ENCODE peak calls at places on chromosomes 4 and X, in six cellular contexts. One of them, this sample, is unnamed.

GRCh38 chr4:40630335-40631021 is 814 bp upstream of the RBM47 start:
- DNase-seq in endothelial cell of umbilical vein: no peak
- DNase-seq in ELR: no peak
- DNase-seq in NAMALWA: peak
- DNase-seq in NCI-H345: no peak
- DNase-seq in brain microvascular endothelial cell: no peak
- DNase-seq in this sample: no peak

GRCh38 chr4:65046496-65047101 is 623.7 kb downstream of the EPHA5 start:
- DNase-seq in endothelial cell of umbilical vein: no peak
- DNase-seq in ELR: peak
- DNase-seq in NAMALWA: no peak
- DNase-seq in NCI-H345: no peak
- DNase-seq in brain microvascular endothelial cell: no peak
- DNase-seq in this sample: peak

GRCh38 chr4:4325321-4325720 is 35.3 kb downstream of the ZBTB49 start:
- DNase-seq in endothelial cell of umbilical vein: no peak
- DNase-seq in ELR: no peak
- DNase-seq in NAMALWA: no peak
- DNase-seq in NCI-H345: no peak
- DNase-seq in brain microvascular endothelial cell: no peak
- DNase-seq in this sample: no peak

GRCh38 chr4:26206339-26206738 is 114.5 kb upstream of the RBPJ start:
- DNase-seq in endothelial cell of umbilical vein: peak
- DNase-seq in ELR: no peak
- DNase-seq in NAMALWA: no peak
- DNase-seq in NCI-H345: no peak
- DNase-seq in brain microvascular endothelial cell: peak
- DNase-seq in this sample: no peak

GRCh38 chr4:95092762-95093161 is 335.0 kb downstream of the BMPR1B start:
- DNase-seq in endothelial cell of umbilical vein: peak
- DNase-seq in ELR: no peak
- DNase-seq in NAMALWA: no peak
- DNase-seq in NCI-H345: peak
- DNase-seq in brain microvascular endothelial cell: no peak
- DNase-seq in this sample: peak

GRCh38 chr4:153566751-153567150 is 100.6 kb downstream of the TMEM131L start:
- DNase-seq in endothelial cell of umbilical vein: no peak
- DNase-seq in ELR: no peak
- DNase-seq in NAMALWA: no peak
- DNase-seq in NCI-H345: no peak
- DNase-seq in brain microvascular endothelial cell: no peak
- DNase-seq in this sample: no peak

GRCh38 chr4:19776021-19776459 is 475.7 kb upstream of the SLIT2 start:
- DNase-seq in endothelial cell of umbilical vein: peak
- DNase-seq in ELR: peak
- DNase-seq in NAMALWA: no peak
- DNase-seq in NCI-H345: peak
- DNase-seq in brain microvascular endothelial cell: peak
- DNase-seq in this sample: no peak

GRCh38 chrX:79146552-79147390 is 2.3 kb downstream of the GPR174 start:
- DNase-seq in endothelial cell of umbilical vein: no peak
- DNase-seq in ELR: no peak
- DNase-seq in NAMALWA: peak
- DNase-seq in NCI-H345: no peak
- DNase-seq in brain microvascular endothelial cell: no peak
- DNase-seq in this sample: no peak

GRCh38 chr4:76212851-76213414 is 691 bp downstream of the SCARB2 start:
- DNase-seq in endothelial cell of umbilical vein: peak
- DNase-seq in ELR: peak
- DNase-seq in NAMALWA: peak
- DNase-seq in NCI-H345: no peak
- DNase-seq in brain microvascular endothelial cell: peak
- DNase-seq in this sample: peak

GRCh38 chrX:10619311-10620015 is 922 bp downstream of the MID1 start:
- DNase-seq in endothelial cell of umbilical vein: peak
- DNase-seq in ELR: no peak
- DNase-seq in NAMALWA: no peak
- DNase-seq in NCI-H345: no peak
- DNase-seq in brain microvascular endothelial cell: peak
- DNase-seq in this sample: no peak

GRCh38 chr4:48247142-48247877 is 22.3 kb downstream of the TEC start:
- DNase-seq in endothelial cell of umbilical vein: no peak
- DNase-seq in ELR: no peak
- DNase-seq in NAMALWA: no peak
- DNase-seq in NCI-H345: no peak
- DNase-seq in brain microvascular endothelial cell: no peak
- DNase-seq in this sample: no peak

GRCh38 chrX:3134316-3134715 is 93.0 kb downstream of the ARSF start:
- DNase-seq in endothelial cell of umbilical vein: no peak
- DNase-seq in ELR: no peak
- DNase-seq in NAMALWA: no peak
- DNase-seq in NCI-H345: no peak
- DNase-seq in brain microvascular endothelial cell: no peak
- DNase-seq in this sample: no peak

GRCh38 chr4:111806331-111806730 is 338.9 kb upstream of the FAM241A start:
- DNase-seq in endothelial cell of umbilical vein: no peak
- DNase-seq in ELR: peak
- DNase-seq in NAMALWA: peak
- DNase-seq in NCI-H345: no peak
- DNase-seq in brain microvascular endothelial cell: peak
- DNase-seq in this sample: no peak

GRCh38 chr4:119286377-119287002 is 35.4 kb downstream of the FABP2 start:
- DNase-seq in endothelial cell of umbilical vein: peak
- DNase-seq in ELR: peak
- DNase-seq in NAMALWA: peak
- DNase-seq in NCI-H345: no peak
- DNase-seq in brain microvascular endothelial cell: peak
- DNase-seq in this sample: no peak

GRCh38 chr4:37157403-37158167 is 87.0 kb upstream of the NWD2 start:
- DNase-seq in endothelial cell of umbilical vein: no peak
- DNase-seq in ELR: no peak
- DNase-seq in NAMALWA: no peak
- DNase-seq in NCI-H345: no peak
- DNase-seq in brain microvascular endothelial cell: no peak
- DNase-seq in this sample: no peak

GRCh38 chr4:75511841-75512240 is 2.4 kb downstream of the RCHY1 start:
- DNase-seq in endothelial cell of umbilical vein: no peak
- DNase-seq in ELR: no peak
- DNase-seq in NAMALWA: no peak
- DNase-seq in NCI-H345: no peak
- DNase-seq in brain microvascular endothelial cell: no peak
- DNase-seq in this sample: no peak

GRCh38 chr4:184599492-184600135 is 49.6 kb downstream of the CASP3 start:
- DNase-seq in endothelial cell of umbilical vein: no peak
- DNase-seq in ELR: peak
- DNase-seq in NAMALWA: no peak
- DNase-seq in NCI-H345: no peak
- DNase-seq in brain microvascular endothelial cell: peak
- DNase-seq in this sample: no peak

GRCh38 chr4:188110741-188111458 is 1.5 kb upstream of the TRIML2 start:
- DNase-seq in endothelial cell of umbilical vein: no peak
- DNase-seq in ELR: peak
- DNase-seq in NAMALWA: no peak
- DNase-seq in NCI-H345: no peak
- DNase-seq in brain microvascular endothelial cell: peak
- DNase-seq in this sample: no peak

GRCh38 chrX:32877592-32877991 is 333.8 kb downstream of the DMD start:
- DNase-seq in endothelial cell of umbilical vein: no peak
- DNase-seq in ELR: no peak
- DNase-seq in NAMALWA: no peak
- DNase-seq in NCI-H345: peak
- DNase-seq in brain microvascular endothelial cell: peak
- DNase-seq in this sample: no peak

GRCh38 chr4:154506253-154506652 is 14.7 kb upstream of the DCHS2 start:
- DNase-seq in endothelial cell of umbilical vein: peak
- DNase-seq in ELR: peak
- DNase-seq in NAMALWA: peak
- DNase-seq in NCI-H345: no peak
- DNase-seq in brain microvascular endothelial cell: peak
- DNase-seq in this sample: peak

GRCh38 chr4:75142377-75142776 is 209.5 kb downstream of the PARM1 start:
- DNase-seq in endothelial cell of umbilical vein: no peak
- DNase-seq in ELR: no peak
- DNase-seq in NAMALWA: no peak
- DNase-seq in NCI-H345: no peak
- DNase-seq in brain microvascular endothelial cell: peak
- DNase-seq in this sample: no peak

GRCh38 chr4:36771411-36772153 is 473.0 kb upstream of the NWD2 start:
- DNase-seq in endothelial cell of umbilical vein: no peak
- DNase-seq in ELR: no peak
- DNase-seq in NAMALWA: no peak
- DNase-seq in NCI-H345: peak
- DNase-seq in brain microvascular endothelial cell: no peak
- DNase-seq in this sample: no peak

GRCh38 chr4:185820119-185821028 is 8.4 kb upstream of the SORBS2 start:
- DNase-seq in endothelial cell of umbilical vein: no peak
- DNase-seq in ELR: no peak
- DNase-seq in NAMALWA: no peak
- DNase-seq in NCI-H345: peak
- DNase-seq in brain microvascular endothelial cell: no peak
- DNase-seq in this sample: peak

GRCh38 chrX:105975382-105975781 is 63.1 kb downstream of the SERPINA7 start:
- DNase-seq in endothelial cell of umbilical vein: no peak
- DNase-seq in ELR: no peak
- DNase-seq in NAMALWA: peak
- DNase-seq in NCI-H345: no peak
- DNase-seq in brain microvascular endothelial cell: no peak
- DNase-seq in this sample: no peak

GRCh38 chr4:103306870-103307345 is 108.8 kb upstream of the CENPE start:
- DNase-seq in endothelial cell of umbilical vein: no peak
- DNase-seq in ELR: peak
- DNase-seq in NAMALWA: no peak
- DNase-seq in NCI-H345: no peak
- DNase-seq in brain microvascular endothelial cell: no peak
- DNase-seq in this sample: no peak

GRCh38 chr4:172975651-172976229 is 192.9 kb upstream of the GALNT7 start:
- DNase-seq in endothelial cell of umbilical vein: no peak
- DNase-seq in ELR: no peak
- DNase-seq in NAMALWA: no peak
- DNase-seq in NCI-H345: no peak
- DNase-seq in brain microvascular endothelial cell: no peak
- DNase-seq in this sample: no peak

GRCh38 chr4:5812506-5813229 is 80.2 kb downstream of the CRMP1 start:
- DNase-seq in endothelial cell of umbilical vein: peak
- DNase-seq in ELR: peak
- DNase-seq in NAMALWA: peak
- DNase-seq in NCI-H345: peak
- DNase-seq in brain microvascular endothelial cell: peak
- DNase-seq in this sample: peak

GRCh38 chr4:180993179-180993841 is 1249.9 kb upstream of the TENM3 start:
- DNase-seq in endothelial cell of umbilical vein: no peak
- DNase-seq in ELR: no peak
- DNase-seq in NAMALWA: no peak
- DNase-seq in NCI-H345: no peak
- DNase-seq in brain microvascular endothelial cell: no peak
- DNase-seq in this sample: no peak

GRCh38 chr4:154973636-154974035 is 192.6 kb downstream of the RBM46 start:
- DNase-seq in endothelial cell of umbilical vein: no peak
- DNase-seq in ELR: no peak
- DNase-seq in NAMALWA: no peak
- DNase-seq in NCI-H345: no peak
- DNase-seq in brain microvascular endothelial cell: no peak
- DNase-seq in this sample: no peak

GRCh38 chr4:98226396-98226795 is 34.8 kb upstream of the RAP1GDS1 start:
- DNase-seq in endothelial cell of umbilical vein: no peak
- DNase-seq in ELR: no peak
- DNase-seq in NAMALWA: no peak
- DNase-seq in NCI-H345: no peak
- DNase-seq in brain microvascular endothelial cell: no peak
- DNase-seq in this sample: no peak

GRCh38 chrX:49183701-49184281 is 2.4 kb downstream of the PRICKLE3 start:
- DNase-seq in endothelial cell of umbilical vein: no peak
- DNase-seq in ELR: no peak
- DNase-seq in NAMALWA: no peak
- DNase-seq in NCI-H345: peak
- DNase-seq in brain microvascular endothelial cell: no peak
- DNase-seq in this sample: no peak

GRCh38 chr4:21512351-21512750 is 436.2 kb downstream of the KCNIP4 start:
- DNase-seq in endothelial cell of umbilical vein: peak
- DNase-seq in ELR: peak
- DNase-seq in NAMALWA: peak
- DNase-seq in NCI-H345: peak
- DNase-seq in brain microvascular endothelial cell: peak
- DNase-seq in this sample: peak

GRCh38 chr4:63349674-63350025 is 1059.6 kb downstream of the TECRL start:
- DNase-seq in endothelial cell of umbilical vein: no peak
- DNase-seq in ELR: no peak
- DNase-seq in NAMALWA: no peak
- DNase-seq in NCI-H345: no peak
- DNase-seq in brain microvascular endothelial cell: no peak
- DNase-seq in this sample: no peak

GRCh38 chr4:48698029-48698901 is 81.8 kb downstream of the FRYL start:
- DNase-seq in endothelial cell of umbilical vein: peak
- DNase-seq in ELR: peak
- DNase-seq in NAMALWA: no peak
- DNase-seq in NCI-H345: no peak
- DNase-seq in brain microvascular endothelial cell: peak
- DNase-seq in this sample: no peak

GRCh38 chr4:118034061-118034785 is at the start of gene NDST3:
- DNase-seq in endothelial cell of umbilical vein: peak
- DNase-seq in ELR: peak
- DNase-seq in NAMALWA: peak
- DNase-seq in NCI-H345: peak
- DNase-seq in brain microvascular endothelial cell: peak
- DNase-seq in this sample: peak

GRCh38 chrX:129957241-129958099 is 25.0 kb upstream of the BCORL1 start:
- DNase-seq in endothelial cell of umbilical vein: peak
- DNase-seq in ELR: peak
- DNase-seq in NAMALWA: peak
- DNase-seq in NCI-H345: peak
- DNase-seq in brain microvascular endothelial cell: no peak
- DNase-seq in this sample: peak

GRCh38 chrX:124086411-124086810 is 124.9 kb downstream of the STAG2 start:
- DNase-seq in endothelial cell of umbilical vein: no peak
- DNase-seq in ELR: no peak
- DNase-seq in NAMALWA: no peak
- DNase-seq in NCI-H345: no peak
- DNase-seq in brain microvascular endothelial cell: no peak
- DNase-seq in this sample: no peak

This sample was measured in COR-L47.